ENCODE peak calls at places on chromosomes 6 and 20, in ten cellular contexts. One of them, this sample, is unnamed.

GRCh38 chr6:12776291-12776690 is 59.7 kb downstream of the PHACTR1 start:
- DNase-seq in HCT116: no peak
- DNase-seq in A673: no peak
- DNase-seq in brain microvascular endothelial cell: no peak
- DNase-seq in lung: no peak
- DNase-seq in aorta: no peak
- DNase-seq in RWPE1: no peak
- DNase-seq in naive thymus-derived CD4-positive, alpha-beta T cell: no peak
- DNase-seq in dorsolateral prefrontal cortex: no peak
- DNase-seq in Peyer's patch: no peak
- DNase-seq in this sample: no peak

GRCh38 chr20:7291946-7292345 is 524.5 kb downstream of the BMP2 start:
- DNase-seq in RWPE1: no peak
- DNase-seq in aorta: no peak
- DNase-seq in HCT116: no peak
- DNase-seq in dorsolateral prefrontal cortex: no peak
- DNase-seq in naive thymus-derived CD4-positive, alpha-beta T cell: no peak
- DNase-seq in Peyer's patch: no peak
- DNase-seq in lung: no peak
- DNase-seq in brain microvascular endothelial cell: no peak
- DNase-seq in A673: no peak
- DNase-seq in this sample: no peak

GRCh38 chr6:52389626-52390360 is 27.8 kb downstream of the PAQR8 start:
- DNase-seq in RWPE1: peak; percentile 26
- DNase-seq in A673: peak; percentile 41
- DNase-seq in dorsolateral prefrontal cortex: peak; percentile 50
- DNase-seq in HCT116: peak; percentile 48
- DNase-seq in Peyer's patch: peak; percentile 57
- DNase-seq in naive thymus-derived CD4-positive, alpha-beta T cell: peak; percentile 56
- DNase-seq in aorta: peak; percentile 57
- DNase-seq in brain microvascular endothelial cell: peak; percentile 19
- DNase-seq in lung: peak; percentile 53
- DNase-seq in this sample: no peak

GRCh38 chr6:38353310-38354032 is 286.3 kb downstream of the BTBD9 start:
- DNase-seq in Peyer's patch: no peak
- DNase-seq in HCT116: no peak
- DNase-seq in aorta: no peak
- DNase-seq in brain microvascular endothelial cell: no peak
- DNase-seq in naive thymus-derived CD4-positive, alpha-beta T cell: no peak
- DNase-seq in lung: no peak
- DNase-seq in A673: no peak
- DNase-seq in RWPE1: no peak
- DNase-seq in dorsolateral prefrontal cortex: no peak
- DNase-seq in this sample: no peak

GRCh38 chr6:17867880-17868279 is 119.6 kb downstream of the KIF13A start:
- DNase-seq in RWPE1: peak; percentile 20
- DNase-seq in A673: no peak
- DNase-seq in naive thymus-derived CD4-positive, alpha-beta T cell: no peak
- DNase-seq in Peyer's patch: no peak
- DNase-seq in HCT116: no peak
- DNase-seq in dorsolateral prefrontal cortex: no peak
- DNase-seq in lung: no peak
- DNase-seq in aorta: no peak
- DNase-seq in brain microvascular endothelial cell: peak; percentile 68
- DNase-seq in this sample: no peak

GRCh38 chr6:115441671-115442070 is 619.0 kb downstream of the FRK start:
- DNase-seq in RWPE1: no peak
- DNase-seq in Peyer's patch: no peak
- DNase-seq in A673: no peak
- DNase-seq in dorsolateral prefrontal cortex: no peak
- DNase-seq in naive thymus-derived CD4-positive, alpha-beta T cell: no peak
- DNase-seq in brain microvascular endothelial cell: no peak
- DNase-seq in HCT116: no peak
- DNase-seq in aorta: no peak
- DNase-seq in lung: no peak
- DNase-seq in this sample: no peak

GRCh38 chr20:46572181-46572580 is 21.7 kb upstream of the OCSTAMP start:
- DNase-seq in lung: no peak
- DNase-seq in A673: no peak
- DNase-seq in aorta: no peak
- DNase-seq in Peyer's patch: no peak
- DNase-seq in HCT116: no peak
- DNase-seq in RWPE1: no peak
- DNase-seq in brain microvascular endothelial cell: no peak
- DNase-seq in dorsolateral prefrontal cortex: peak; percentile 93
- DNase-seq in naive thymus-derived CD4-positive, alpha-beta T cell: no peak
- DNase-seq in this sample: no peak

GRCh38 chr6:159217595-159218275 is 48.5 kb downstream of the FNDC1 start:
- DNase-seq in naive thymus-derived CD4-positive, alpha-beta T cell: no peak
- DNase-seq in dorsolateral prefrontal cortex: no peak
- DNase-seq in brain microvascular endothelial cell: peak; percentile 36
- DNase-seq in lung: peak; percentile 38
- DNase-seq in HCT116: peak; percentile 39
- DNase-seq in RWPE1: peak; percentile 36
- DNase-seq in Peyer's patch: peak; percentile 25
- DNase-seq in A673: peak; percentile 68
- DNase-seq in aorta: no peak
- DNase-seq in this sample: no peak

GRCh38 chr20:50510706-50511401 is 671 bp downstream of the PTPN1 start:
- DNase-seq in Peyer's patch: peak; percentile 39
- DNase-seq in dorsolateral prefrontal cortex: no peak
- DNase-seq in naive thymus-derived CD4-positive, alpha-beta T cell: no peak
- DNase-seq in brain microvascular endothelial cell: no peak
- DNase-seq in lung: no peak
- DNase-seq in aorta: peak; percentile 61
- DNase-seq in A673: no peak
- DNase-seq in RWPE1: no peak
- DNase-seq in HCT116: no peak
- DNase-seq in this sample: no peak

GRCh38 chr20:50513169-50514034 is 3.2 kb downstream of the PTPN1 start:
- DNase-seq in RWPE1: peak; percentile 63
- DNase-seq in dorsolateral prefrontal cortex: no peak
- DNase-seq in HCT116: no peak
- DNase-seq in aorta: no peak
- DNase-seq in Peyer's patch: peak; percentile 3
- DNase-seq in A673: peak; percentile 26
- DNase-seq in lung: no peak
- DNase-seq in naive thymus-derived CD4-positive, alpha-beta T cell: no peak
- DNase-seq in brain microvascular endothelial cell: no peak
- DNase-seq in this sample: no peak

GRCh38 chr20:50509923-50510705 is at the start of gene PTPN1:
- DNase-seq in Peyer's patch: peak; percentile 99
- DNase-seq in aorta: peak; percentile 99
- DNase-seq in A673: peak; percentile 99
- DNase-seq in dorsolateral prefrontal cortex: peak; percentile 99
- DNase-seq in HCT116: peak; percentile 98
- DNase-seq in brain microvascular endothelial cell: peak; percentile 98
- DNase-seq in naive thymus-derived CD4-positive, alpha-beta T cell: peak; percentile 98
- DNase-seq in lung: peak; percentile 98
- DNase-seq in RWPE1: peak; percentile 100
- DNase-seq in this sample: peak; percentile 99

GRCh38 chr20:50514035-50514337 is 3.8 kb downstream of the PTPN1 start:
- DNase-seq in dorsolateral prefrontal cortex: no peak
- DNase-seq in Peyer's patch: no peak
- DNase-seq in HCT116: no peak
- DNase-seq in A673: no peak
- DNase-seq in brain microvascular endothelial cell: no peak
- DNase-seq in lung: no peak
- DNase-seq in RWPE1: no peak
- DNase-seq in aorta: no peak
- DNase-seq in naive thymus-derived CD4-positive, alpha-beta T cell: no peak
- DNase-seq in this sample: no peak

DNA sequence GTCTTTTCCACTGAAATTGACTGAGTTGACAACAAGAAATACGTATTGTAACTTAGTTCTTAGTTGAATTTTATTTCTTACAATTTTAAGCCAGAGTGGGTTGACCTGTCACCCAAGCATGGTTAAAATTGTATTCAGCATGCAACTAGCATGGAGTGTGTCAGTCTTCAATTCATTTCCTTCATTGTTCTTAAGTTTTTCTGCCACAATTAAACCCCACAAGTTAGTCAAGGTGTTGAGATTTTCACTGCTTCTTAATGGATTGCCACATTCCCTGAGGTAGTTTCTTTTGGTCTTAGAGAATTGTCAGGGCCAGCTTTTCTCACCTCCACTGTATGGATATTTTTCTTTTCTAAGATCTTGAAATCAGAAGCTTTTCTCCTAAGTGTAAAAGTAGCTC is 2.1 kb downstream of the PTPN1 start:
- DNase-seq in lung: no peak
- DNase-seq in HCT116: no peak
- DNase-seq in naive thymus-derived CD4-positive, alpha-beta T cell: no peak
- DNase-seq in A673: no peak
- DNase-seq in dorsolateral prefrontal cortex: no peak
- DNase-seq in Peyer's patch: no peak
- DNase-seq in brain microvascular endothelial cell: no peak
- DNase-seq in aorta: no peak
- DNase-seq in RWPE1: no peak
- DNase-seq in this sample: no peak
- H3K27ac ChIP-seq in lung: peak overlapping the region; percentile 76
- H3K27ac ChIP-seq in HCT116: no peak overlapping the region
- H3K27ac ChIP-seq in naive thymus-derived CD4-positive, alpha-beta T cell: peak overlapping the region; percentile 89
- H3K27ac ChIP-seq in A673: peak overlapping the region; percentile 27
- H3K27ac ChIP-seq in dorsolateral prefrontal cortex: peak overlapping the region; percentile 77
- H3K27ac ChIP-seq in Peyer's patch: no peak overlapping the region
- H3K27ac ChIP-seq in brain microvascular endothelial cell: peak overlapping the region; percentile 66
- H3K27ac ChIP-seq in aorta: no peak overlapping the region
- H3K27ac ChIP-seq in RWPE1: no peak overlapping the region
- H3K27ac ChIP-seq in this sample: no peak overlapping the region

GRCh38 chr6:117536317-117536716 is 53.8 kb downstream of the DCBLD1 start:
- DNase-seq in naive thymus-derived CD4-positive, alpha-beta T cell: no peak
- DNase-seq in HCT116: no peak
- DNase-seq in Peyer's patch: no peak
- DNase-seq in dorsolateral prefrontal cortex: no peak
- DNase-seq in aorta: no peak
- DNase-seq in brain microvascular endothelial cell: peak; percentile 47
- DNase-seq in A673: no peak
- DNase-seq in lung: no peak
- DNase-seq in RWPE1: no peak
- DNase-seq in this sample: no peak

GRCh38 chr6:117542493-117542892 is 59.8 kb downstream of the GOPC start:
- DNase-seq in dorsolateral prefrontal cortex: no peak
- DNase-seq in RWPE1: peak; percentile 44
- DNase-seq in naive thymus-derived CD4-positive, alpha-beta T cell: no peak
- DNase-seq in A673: no peak
- DNase-seq in Peyer's patch: no peak
- DNase-seq in brain microvascular endothelial cell: no peak
- DNase-seq in aorta: no peak
- DNase-seq in HCT116: no peak
- DNase-seq in lung: no peak
- DNase-seq in this sample: no peak

GRCh38 chr6:117538615-117539014 is 56.1 kb downstream of the DCBLD1 start:
- DNase-seq in brain microvascular endothelial cell: no peak
- DNase-seq in dorsolateral prefrontal cortex: no peak
- DNase-seq in Peyer's patch: no peak
- DNase-seq in HCT116: no peak
- DNase-seq in naive thymus-derived CD4-positive, alpha-beta T cell: no peak
- DNase-seq in aorta: no peak
- DNase-seq in lung: no peak
- DNase-seq in A673: no peak
- DNase-seq in RWPE1: no peak
- DNase-seq in this sample: no peak

GRCh38 chr6:117544725-117545124 is 57.6 kb downstream of the GOPC start:
- DNase-seq in brain microvascular endothelial cell: no peak
- DNase-seq in Peyer's patch: no peak
- DNase-seq in RWPE1: no peak
- DNase-seq in aorta: no peak
- DNase-seq in lung: no peak
- DNase-seq in A673: no peak
- DNase-seq in dorsolateral prefrontal cortex: no peak
- DNase-seq in HCT116: no peak
- DNase-seq in naive thymus-derived CD4-positive, alpha-beta T cell: no peak
- DNase-seq in this sample: no peak

GRCh38 chr6:117540670-117541069 is 58.2 kb downstream of the DCBLD1 start:
- DNase-seq in dorsolateral prefrontal cortex: no peak
- DNase-seq in lung: no peak
- DNase-seq in naive thymus-derived CD4-positive, alpha-beta T cell: no peak
- DNase-seq in A673: no peak
- DNase-seq in HCT116: no peak
- DNase-seq in aorta: no peak
- DNase-seq in Peyer's patch: no peak
- DNase-seq in RWPE1: peak; percentile 90
- DNase-seq in brain microvascular endothelial cell: no peak
- DNase-seq in this sample: no peak
- H3K27ac ChIP-seq in dorsolateral prefrontal cortex: no peak overlapping the region
- H3K27ac ChIP-seq in lung: no peak overlapping the region
- H3K27ac ChIP-seq in naive thymus-derived CD4-positive, alpha-beta T cell: no peak overlapping the region
- H3K27ac ChIP-seq in A673: no peak overlapping the region
- H3K27ac ChIP-seq in HCT116: no peak overlapping the region
- H3K27ac ChIP-seq in aorta: no peak overlapping the region
- H3K27ac ChIP-seq in Peyer's patch: no peak overlapping the region
- H3K27ac ChIP-seq in RWPE1: peak overlapping the region; percentile 48
- H3K27ac ChIP-seq in brain microvascular endothelial cell: no peak overlapping the region
- H3K27ac ChIP-seq in this sample: no peak overlapping the region

GRCh38 chr6:3518356-3518841 is 61.5 kb upstream of the SLC22A23 start:
- DNase-seq in HCT116: peak; percentile 37
- DNase-seq in dorsolateral prefrontal cortex: no peak
- DNase-seq in lung: no peak
- DNase-seq in RWPE1: peak; percentile 91
- DNase-seq in Peyer's patch: no peak
- DNase-seq in brain microvascular endothelial cell: no peak
- DNase-seq in A673: no peak
- DNase-seq in naive thymus-derived CD4-positive, alpha-beta T cell: no peak
- DNase-seq in aorta: peak; percentile 61
- DNase-seq in this sample: no peak

GRCh38 chr6:3516094-3516493 is 59.2 kb upstream of the SLC22A23 start:
- DNase-seq in aorta: no peak
- DNase-seq in dorsolateral prefrontal cortex: no peak
- DNase-seq in RWPE1: no peak
- DNase-seq in Peyer's patch: no peak
- DNase-seq in naive thymus-derived CD4-positive, alpha-beta T cell: no peak
- DNase-seq in brain microvascular endothelial cell: no peak
- DNase-seq in HCT116: no peak
- DNase-seq in lung: no peak
- DNase-seq in A673: no peak
- DNase-seq in this sample: no peak

GRCh38 chr6:3520541-3521220 is 63.8 kb upstream of the SLC22A23 start:
- DNase-seq in dorsolateral prefrontal cortex: no peak
- DNase-seq in lung: no peak
- DNase-seq in aorta: no peak
- DNase-seq in naive thymus-derived CD4-positive, alpha-beta T cell: no peak
- DNase-seq in brain microvascular endothelial cell: no peak
- DNase-seq in HCT116: no peak
- DNase-seq in Peyer's patch: no peak
- DNase-seq in A673: no peak
- DNase-seq in RWPE1: no peak
- DNase-seq in this sample: no peak

GRCh38 chr6:3515669-3516068 is 58.8 kb upstream of the SLC22A23 start:
- DNase-seq in HCT116: no peak
- DNase-seq in RWPE1: no peak
- DNase-seq in Peyer's patch: no peak
- DNase-seq in A673: no peak
- DNase-seq in naive thymus-derived CD4-positive, alpha-beta T cell: no peak
- DNase-seq in aorta: no peak
- DNase-seq in dorsolateral prefrontal cortex: no peak
- DNase-seq in lung: no peak
- DNase-seq in brain microvascular endothelial cell: no peak
- DNase-seq in this sample: no peak

DNA sequence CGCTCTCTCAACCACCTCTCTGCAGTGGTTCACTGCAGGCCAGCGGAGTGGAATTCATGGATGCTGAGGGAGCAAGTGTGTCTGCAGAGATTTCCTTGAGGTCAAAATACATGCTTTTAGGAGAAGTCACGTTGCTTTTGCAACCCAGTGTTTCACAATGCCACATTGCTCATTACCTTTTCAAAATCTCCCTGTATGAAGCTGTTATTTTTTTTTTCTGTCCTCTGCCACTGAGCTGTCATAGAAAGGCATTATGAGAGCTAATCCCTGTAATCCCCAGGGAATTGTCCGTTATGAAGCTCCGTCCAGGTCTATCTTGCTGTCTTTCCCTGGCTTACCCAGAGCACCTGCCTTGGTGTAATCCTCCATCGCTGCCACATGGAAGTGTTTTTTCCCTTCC is 60.5 kb upstream of the SLC22A23 start:
- DNase-seq in dorsolateral prefrontal cortex: no peak
- DNase-seq in brain microvascular endothelial cell: peak; percentile 80
- DNase-seq in HCT116: no peak
- DNase-seq in naive thymus-derived CD4-positive, alpha-beta T cell: no peak
- DNase-seq in lung: no peak
- DNase-seq in Peyer's patch: no peak
- DNase-seq in aorta: no peak
- DNase-seq in RWPE1: peak; percentile 78
- DNase-seq in A673: no peak
- DNase-seq in this sample: no peak
- H3K27ac ChIP-seq in dorsolateral prefrontal cortex: no peak overlapping the region
- H3K27ac ChIP-seq in brain microvascular endothelial cell: no peak overlapping the region
- H3K27ac ChIP-seq in HCT116: no peak overlapping the region
- H3K27ac ChIP-seq in naive thymus-derived CD4-positive, alpha-beta T cell: no peak overlapping the region
- H3K27ac ChIP-seq in lung: no peak overlapping the region
- H3K27ac ChIP-seq in Peyer's patch: no peak overlapping the region
- H3K27ac ChIP-seq in aorta: no peak overlapping the region
- H3K27ac ChIP-seq in RWPE1: peak overlapping the region; percentile 99
- H3K27ac ChIP-seq in A673: no peak overlapping the region
- H3K27ac ChIP-seq in this sample: no peak overlapping the region

DNA sequence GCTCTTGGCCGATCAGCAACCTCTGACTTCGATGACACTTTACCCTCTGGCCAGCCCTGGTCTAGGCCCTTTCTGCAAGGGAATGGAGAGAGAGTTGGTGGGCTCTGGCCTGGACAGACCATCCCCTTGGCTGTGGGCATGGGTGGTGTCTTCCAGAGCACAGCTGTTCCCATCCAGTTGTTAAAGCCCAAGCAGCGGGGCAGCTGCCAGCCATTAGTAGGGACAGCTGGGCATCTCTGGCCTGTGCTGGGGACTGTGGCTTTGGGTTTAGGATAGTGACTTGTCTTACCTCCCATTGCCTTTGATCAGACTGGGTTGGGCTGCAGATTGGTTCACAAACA is 2.8 kb downstream of the CDC25B start:
- DNase-seq in brain microvascular endothelial cell: no peak
- DNase-seq in lung: no peak
- DNase-seq in naive thymus-derived CD4-positive, alpha-beta T cell: no peak
- DNase-seq in HCT116: no peak
- DNase-seq in A673: no peak
- DNase-seq in Peyer's patch: no peak
- DNase-seq in aorta: peak; percentile 39
- DNase-seq in dorsolateral prefrontal cortex: no peak
- DNase-seq in RWPE1: no peak
- DNase-seq in this sample: no peak
- H3K27ac ChIP-seq in brain microvascular endothelial cell: no peak overlapping the region
- H3K27ac ChIP-seq in lung: no peak overlapping the region
- H3K27ac ChIP-seq in naive thymus-derived CD4-positive, alpha-beta T cell: peak overlapping the region; percentile 78
- H3K27ac ChIP-seq in HCT116: peak overlapping the region; percentile 97
- H3K27ac ChIP-seq in A673: peak overlapping the region; percentile 91
- H3K27ac ChIP-seq in Peyer's patch: peak overlapping the region; percentile 97
- H3K27ac ChIP-seq in aorta: no peak overlapping the region
- H3K27ac ChIP-seq in dorsolateral prefrontal cortex: peak overlapping the region; percentile 99
- H3K27ac ChIP-seq in RWPE1: peak overlapping the region; percentile 100
- H3K27ac ChIP-seq in this sample: peak overlapping the region; percentile 50